ENCODE peak calls at places on chromosomes 2 and 18, in four cellular contexts. One of them, this sample, is unnamed.

GRCh38 chr2:236178921-236179652 is 10.9 kb upstream of the GBX2 start:
- DNase-seq in A549: no peak
- DNase-seq in GM12878: no peak
- DNase-seq in K562: no peak
- DNase-seq in this sample: no peak

GRCh38 chr2:109530712-109531111 is 83.1 kb downstream of the SEPTIN10 start:
- DNase-seq in GM12878: no peak
- DNase-seq in K562: no peak
- DNase-seq in A549: no peak
- DNase-seq in this sample: no peak

GRCh38 chr2:42794271-42795046 is 2.1 kb upstream of the HAAO start:
- DNase-seq in GM12878: no peak
- DNase-seq in A549: peak; percentile 63
- DNase-seq in K562: peak; percentile 56
- DNase-seq in this sample: peak; percentile 86

GRCh38 chr2:192126426-192126825 is 68.3 kb downstream of the TMEFF2 start:
- DNase-seq in A549: no peak
- DNase-seq in GM12878: no peak
- DNase-seq in K562: no peak
- DNase-seq in this sample: no peak

GRCh38 chr2:31038385-31038784 is 99.9 kb downstream of the GALNT14 start:
- DNase-seq in GM12878: no peak
- DNase-seq in A549: no peak
- DNase-seq in K562: peak; percentile 21
- DNase-seq in this sample: peak; percentile 10

GRCh38 chr2:28134262-28134812 is 243.8 kb downstream of the BABAM2 start:
- DNase-seq in K562: no peak
- DNase-seq in GM12878: no peak
- DNase-seq in A549: no peak
- DNase-seq in this sample: no peak

GRCh38 chr2:241271641-241272297 is 43.7 kb downstream of the HDLBP start:
- DNase-seq in K562: peak; percentile 33
- DNase-seq in GM12878: no peak
- DNase-seq in A549: peak; percentile 45
- DNase-seq in this sample: peak; percentile 76

GRCh38 chr2:130852521-130853115 is 15.9 kb downstream of the ARHGEF4 start:
- DNase-seq in A549: no peak
- DNase-seq in K562: no peak
- DNase-seq in GM12878: no peak
- DNase-seq in this sample: no peak

GRCh38 chr18:2531751-2532150 is 39.6 kb downstream of the METTL4 start:
- DNase-seq in A549: no peak
- DNase-seq in GM12878: no peak
- DNase-seq in K562: no peak
- DNase-seq in this sample: no peak

GRCh38 chr2:234032301-234032856 is 18.1 kb upstream of the SPP2 start:
- DNase-seq in K562: no peak
- DNase-seq in GM12878: no peak
- DNase-seq in A549: no peak
- DNase-seq in this sample: no peak

GRCh38 chr2:10777842-10778723 is 34.5 kb downstream of the PDIA6 start:
- DNase-seq in A549: no peak
- DNase-seq in K562: no peak
- DNase-seq in GM12878: no peak
- DNase-seq in this sample: no peak

GRCh38 chr2:143341478-143341877 is 212.3 kb downstream of the ARHGAP15 start:
- DNase-seq in GM12878: no peak
- DNase-seq in A549: no peak
- DNase-seq in K562: no peak
- DNase-seq in this sample: no peak

GRCh38 chr2:151614606-151615306 is 119.5 kb downstream of the NEB start:
- DNase-seq in K562: peak; percentile 20
- DNase-seq in GM12878: no peak
- DNase-seq in A549: no peak
- DNase-seq in this sample: no peak

GRCh38 chr18:43017622-43018021 is 97.9 kb downstream of the RIT2 start:
- DNase-seq in GM12878: no peak
- DNase-seq in A549: no peak
- DNase-seq in K562: no peak
- DNase-seq in this sample: no peak

GRCh38 chr2:172248381-172249173 is 145.9 kb upstream of the DLX2 start:
- DNase-seq in A549: no peak
- DNase-seq in K562: no peak
- DNase-seq in GM12878: no peak
- DNase-seq in this sample: no peak

GRCh38 chr18:75211002-75211621 is 515 bp downstream of the TSHZ1 start:
- DNase-seq in A549: no peak
- DNase-seq in K562: no peak
- DNase-seq in GM12878: no peak
- DNase-seq in this sample: peak; percentile 19

GRCh38 chr2:191436368-191437055 is 191.3 kb downstream of the MYO1B start:
- DNase-seq in GM12878: no peak
- DNase-seq in A549: no peak
- DNase-seq in K562: no peak
- DNase-seq in this sample: peak; percentile 68

GRCh38 chr2:200172944-200173481 is 133.5 kb upstream of the SPATS2L start:
- DNase-seq in GM12878: no peak
- DNase-seq in A549: no peak
- DNase-seq in K562: no peak
- DNase-seq in this sample: no peak

GRCh38 chr18:28208268-28208667 is 31.3 kb upstream of the CDH2 start:
- DNase-seq in K562: no peak
- DNase-seq in A549: no peak
- DNase-seq in GM12878: no peak
- DNase-seq in this sample: no peak

GRCh38 chr2:23703583-23704385 is 223.1 kb downstream of the ATAD2B start:
- DNase-seq in A549: no peak
- DNase-seq in K562: no peak
- DNase-seq in GM12878: no peak
- DNase-seq in this sample: no peak

DNA sequence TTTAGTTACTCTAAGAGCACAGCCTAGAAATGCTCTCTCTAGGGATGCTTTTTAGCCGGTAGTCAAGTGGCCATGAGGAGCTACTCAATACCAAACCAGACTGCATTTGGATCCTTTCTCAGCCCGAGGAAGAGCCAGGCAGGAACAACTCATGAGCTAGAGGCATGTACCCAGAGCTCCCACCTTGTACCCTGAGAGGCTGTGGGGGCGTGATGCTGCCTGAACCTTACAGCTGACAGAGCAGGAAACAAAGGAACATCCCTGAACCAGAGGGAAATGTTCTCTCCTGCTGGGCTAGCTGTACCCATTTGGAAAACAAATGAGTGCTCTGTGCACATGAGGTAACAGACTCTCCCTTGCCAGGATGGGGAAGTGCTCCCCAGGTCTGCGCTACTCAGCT is 131.6 kb downstream of the OSR1 start:
- DNase-seq in K562: no peak
- DNase-seq in GM12878: no peak
- DNase-seq in A549: no peak
- DNase-seq in this sample: no peak
- TF ChIP-seq CHD4 in K562: no peak
- TF ChIP-seq CHD4 in GM12878: no peak
- TF ChIP-seq CHD4 in A549: no peak
- TF ChIP-seq CHD4 in this sample: no peak

GRCh38 chr2:179129574-179130238 is 79.8 kb upstream of the CCDC141 start:
- DNase-seq in K562: peak; percentile 11
- DNase-seq in GM12878: no peak
- DNase-seq in A549: peak; percentile 7
- DNase-seq in this sample: no peak
- TF ChIP-seq CHD4 in K562: no peak
- TF ChIP-seq CHD4 in GM12878: no peak
- TF ChIP-seq CHD4 in A549: no peak
- TF ChIP-seq CHD4 in this sample: no peak

GRCh38 chr2:2681611-2682295 is 350.7 kb upstream of the MYT1L start:
- DNase-seq in A549: no peak
- DNase-seq in K562: no peak
- DNase-seq in GM12878: no peak
- DNase-seq in this sample: no peak
- TF ChIP-seq CHD4 in A549: no peak
- TF ChIP-seq CHD4 in K562: no peak
- TF ChIP-seq CHD4 in GM12878: no peak
- TF ChIP-seq CHD4 in this sample: no peak

GRCh38 chr18:34001376-34001775 is 223.3 kb downstream of the NOL4 start:
- DNase-seq in A549: no peak
- DNase-seq in GM12878: no peak
- DNase-seq in K562: no peak
- DNase-seq in this sample: no peak
- TF ChIP-seq CHD4 in A549: no peak
- TF ChIP-seq CHD4 in GM12878: no peak
- TF ChIP-seq CHD4 in K562: no peak
- TF ChIP-seq CHD4 in this sample: no peak

GRCh38 chr18:69401475-69402218 is 959 bp downstream of the DOK6 start:
- DNase-seq in GM12878: no peak
- DNase-seq in A549: peak; percentile 2
- DNase-seq in K562: no peak
- DNase-seq in this sample: no peak
- TF ChIP-seq CHD4 in GM12878: no peak
- TF ChIP-seq CHD4 in A549: no peak
- TF ChIP-seq CHD4 in K562: no peak
- TF ChIP-seq CHD4 in this sample: no peak

GRCh38 chr2:197311521-197312033 is 997 bp upstream of the ANKRD44 start:
- DNase-seq in A549: no peak
- DNase-seq in GM12878: no peak
- DNase-seq in K562: no peak
- DNase-seq in this sample: peak; percentile 15

GRCh38 chr2:197310940-197311485 is 433 bp upstream of the ANKRD44 start:
- DNase-seq in A549: no peak
- DNase-seq in K562: no peak
- DNase-seq in GM12878: no peak
- DNase-seq in this sample: no peak

GRCh38 chr2:197308635-197309368 is 1.8 kb downstream of the ANKRD44 start:
- DNase-seq in A549: no peak
- DNase-seq in K562: no peak
- DNase-seq in GM12878: no peak
- DNase-seq in this sample: no peak

GRCh38 chr2:197309369-197310231 is 980 bp downstream of the ANKRD44 start:
- DNase-seq in K562: no peak
- DNase-seq in A549: no peak
- DNase-seq in GM12878: no peak
- DNase-seq in this sample: no peak

DNA sequence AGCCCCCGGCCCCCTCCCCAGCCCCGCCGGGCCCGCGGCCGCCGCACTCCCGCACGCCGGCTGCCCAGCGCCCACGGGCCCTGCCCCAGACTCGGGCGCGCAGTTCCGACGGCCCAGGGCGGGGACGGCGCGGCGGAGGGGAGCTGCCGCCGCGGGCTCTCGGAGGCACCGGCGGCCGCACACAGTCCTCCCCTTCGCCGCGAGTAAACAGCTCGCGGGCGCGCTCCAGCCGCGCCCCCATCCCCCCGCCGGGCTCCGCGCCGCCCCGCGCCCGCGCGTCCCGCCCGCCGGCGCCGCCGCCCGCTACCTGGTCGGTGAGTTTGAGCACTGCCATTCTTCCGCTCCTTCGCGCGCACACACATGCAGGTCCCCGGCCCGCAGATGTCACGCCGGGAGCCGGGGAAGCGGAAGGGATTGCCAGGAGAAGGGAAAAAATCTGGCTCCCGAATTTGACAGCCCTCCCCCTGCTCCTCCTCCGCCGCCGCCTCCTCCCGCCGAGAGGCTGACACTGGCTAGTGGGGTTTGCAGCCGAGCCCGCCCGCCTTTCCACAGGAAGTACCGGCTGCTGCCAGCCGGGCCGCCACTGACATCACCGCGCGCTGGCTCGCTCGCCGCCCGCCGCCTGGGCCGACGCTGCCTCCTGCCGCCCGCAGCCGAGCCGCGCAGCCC is at the start of gene ANKRD44:
- DNase-seq in K562: peak; percentile 45
- DNase-seq in A549: peak; percentile 76
- DNase-seq in GM12878: no peak
- DNase-seq in this sample: peak; percentile 47
- TF ChIP-seq CHD4 in K562: no peak
- TF ChIP-seq CHD4 in A549: no peak
- TF ChIP-seq CHD4 in GM12878: no peak
- TF ChIP-seq CHD4 in this sample: no peak

DNA sequence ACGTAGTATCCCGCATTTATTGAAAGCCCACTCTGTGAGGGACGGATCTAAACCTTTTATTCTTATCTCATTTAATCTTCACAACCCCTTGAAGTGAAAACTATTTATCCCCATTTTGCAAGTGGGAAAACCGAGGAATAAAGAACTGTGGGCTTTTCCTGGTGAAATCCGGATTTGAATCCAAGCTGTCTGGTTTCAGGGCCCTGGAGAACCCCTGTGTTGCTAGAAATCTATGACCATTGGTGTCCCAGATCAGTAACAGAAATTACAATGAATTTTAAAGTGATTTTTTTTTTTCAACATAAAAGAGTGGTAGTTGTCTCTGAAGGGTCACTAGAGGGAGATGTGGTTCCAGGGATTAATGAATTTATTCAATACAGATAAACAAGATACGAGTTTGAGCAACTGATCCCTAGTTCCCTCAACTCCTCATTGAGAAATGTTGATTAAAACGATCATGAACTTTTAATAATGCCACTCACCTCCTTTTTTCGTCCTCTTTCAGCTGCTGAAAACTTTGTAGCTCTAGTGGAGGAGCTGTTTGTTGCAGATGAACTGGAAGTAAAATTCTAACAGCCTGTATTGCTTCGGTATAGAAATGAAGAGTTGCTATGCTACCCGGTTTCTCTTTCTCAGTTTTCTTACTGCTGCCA is 940 bp downstream of the XRCC5 start:
- DNase-seq in K562: no peak
- DNase-seq in GM12878: no peak
- DNase-seq in A549: peak; percentile 23
- DNase-seq in this sample: peak; percentile 46
- TF ChIP-seq CHD4 in K562: no peak
- TF ChIP-seq CHD4 in GM12878: no peak
- TF ChIP-seq CHD4 in A549: no peak
- TF ChIP-seq CHD4 in this sample: no peak

GRCh38 chr2:196336206-196336605 is 164.8 kb upstream of the STK17B start:
- DNase-seq in A549: no peak
- DNase-seq in GM12878: no peak
- DNase-seq in K562: no peak
- DNase-seq in this sample: no peak

GRCh38 chr2:196333397-196333796 is 162.0 kb upstream of the STK17B start:
- DNase-seq in A549: no peak
- DNase-seq in K562: no peak
- DNase-seq in GM12878: no peak
- DNase-seq in this sample: no peak

GRCh38 chr2:196336715-196337617 is 165.6 kb upstream of the STK17B start:
- DNase-seq in K562: peak; percentile 46
- DNase-seq in GM12878: peak; percentile 12
- DNase-seq in A549: peak; percentile 21
- DNase-seq in this sample: peak; percentile 10

GRCh38 chr2:196334710-196335109 is 163.3 kb upstream of the STK17B start:
- DNase-seq in K562: no peak
- DNase-seq in A549: no peak
- DNase-seq in GM12878: no peak
- DNase-seq in this sample: no peak

DNA sequence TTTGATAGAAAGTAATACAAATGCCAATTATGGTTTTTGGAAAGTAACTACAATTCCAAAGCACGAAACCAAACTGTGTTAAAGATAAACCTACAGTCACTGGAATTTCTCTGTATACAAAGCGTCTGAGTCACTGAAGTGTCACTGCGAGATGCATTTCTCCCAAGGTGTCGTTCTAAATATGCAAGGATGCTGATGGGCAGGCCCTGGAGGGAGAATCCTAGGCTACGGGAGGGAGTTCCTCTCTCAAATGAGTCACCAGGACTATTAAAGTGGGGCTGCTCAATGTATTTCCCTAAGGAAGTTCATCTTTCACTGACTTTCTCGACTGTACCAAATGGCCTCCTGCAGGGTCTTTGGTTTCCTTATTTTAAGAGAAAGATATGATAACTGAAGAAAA is 163.9 kb upstream of the STK17B start:
- DNase-seq in A549: peak; percentile 38
- DNase-seq in K562: no peak
- DNase-seq in GM12878: no peak
- DNase-seq in this sample: no peak
- TF ChIP-seq CHD4 in A549: no peak
- TF ChIP-seq CHD4 in K562: no peak
- TF ChIP-seq CHD4 in GM12878: no peak
- TF ChIP-seq CHD4 in this sample: no peak